ENCODE peak calls at places on chromosomes 12 and 14, in nine cellular contexts. One of them, this sample, is unnamed. For H3K9me2, the result is how much of the 10 kb centered on the place peaks cover.

GRCh38 chr12:21054334-21054733 is 76.7 kb upstream of the SLCO1B1 start:
- DNase-seq in GM23248: peak
- DNase-seq in GM23338: no peak
- DNase-seq in hepatocyte: no peak
- DNase-seq in PC-3: peak
- DNase-seq in HCT116: no peak
- DNase-seq in PC-9: no peak
- DNase-seq in MM.1S: no peak
- DNase-seq in OCI-LY7: no peak
- DNase-seq in this sample: no peak

GRCh38 chr14:54669759-54670630 is 103.1 kb downstream of the SAMD4A start:
- DNase-seq in HCT116: no peak
- DNase-seq in PC-9: no peak
- DNase-seq in hepatocyte: peak
- DNase-seq in GM23248: peak
- DNase-seq in GM23338: no peak
- DNase-seq in OCI-LY7: no peak
- DNase-seq in MM.1S: no peak
- DNase-seq in PC-3: peak
- DNase-seq in this sample: no peak

GRCh38 chr12:78671295-78671694 is 193.3 kb upstream of the SYT1 start:
- DNase-seq in PC-3: peak
- DNase-seq in PC-9: no peak
- DNase-seq in hepatocyte: peak
- DNase-seq in OCI-LY7: no peak
- DNase-seq in GM23248: peak
- DNase-seq in MM.1S: no peak
- DNase-seq in GM23338: no peak
- DNase-seq in HCT116: no peak
- DNase-seq in this sample: no peak

GRCh38 chr12:38691164-38691563 is 214.2 kb downstream of the CPNE8 start:
- DNase-seq in hepatocyte: no peak
- DNase-seq in PC-3: peak
- DNase-seq in MM.1S: no peak
- DNase-seq in GM23248: peak
- DNase-seq in GM23338: no peak
- DNase-seq in OCI-LY7: no peak
- DNase-seq in HCT116: no peak
- DNase-seq in PC-9: no peak
- DNase-seq in this sample: no peak

GRCh38 chr12:32502693-32503510 is 103.5 kb downstream of the FGD4 start:
- DNase-seq in GM23338: peak
- DNase-seq in OCI-LY7: no peak
- DNase-seq in PC-9: no peak
- DNase-seq in GM23248: peak
- DNase-seq in hepatocyte: peak
- DNase-seq in PC-3: no peak
- DNase-seq in MM.1S: no peak
- DNase-seq in HCT116: no peak
- DNase-seq in this sample: no peak

GRCh38 chr12:56032006-56032405 is 9.7 kb upstream of the RPS26 start:
- DNase-seq in PC-3: no peak
- DNase-seq in HCT116: no peak
- DNase-seq in GM23338: no peak
- DNase-seq in GM23248: no peak
- DNase-seq in MM.1S: no peak
- DNase-seq in PC-9: no peak
- DNase-seq in OCI-LY7: no peak
- DNase-seq in hepatocyte: no peak
- DNase-seq in this sample: no peak

GRCh38 chr14:105484069-105484996 is 2.4 kb upstream of the CRIP1 start:
- DNase-seq in hepatocyte: no peak
- DNase-seq in PC-9: no peak
- DNase-seq in HCT116: no peak
- DNase-seq in GM23338: no peak
- DNase-seq in PC-3: no peak
- DNase-seq in OCI-LY7: no peak
- DNase-seq in GM23248: peak
- DNase-seq in MM.1S: no peak
- DNase-seq in this sample: no peak

GRCh38 chr14:42224053-42224888 is 617.6 kb downstream of the LRFN5 start:
- DNase-seq in GM23338: peak
- DNase-seq in OCI-LY7: peak
- DNase-seq in HCT116: peak
- DNase-seq in MM.1S: no peak
- DNase-seq in GM23248: peak
- DNase-seq in PC-9: no peak
- DNase-seq in PC-3: peak
- DNase-seq in hepatocyte: peak
- DNase-seq in this sample: peak

GRCh38 chr14:98173291-98173690 is 1098.7 kb downstream of the BCL11B start:
- DNase-seq in hepatocyte: no peak
- DNase-seq in PC-3: no peak
- DNase-seq in OCI-LY7: no peak
- DNase-seq in PC-9: no peak
- DNase-seq in GM23338: no peak
- DNase-seq in MM.1S: peak
- DNase-seq in GM23248: no peak
- DNase-seq in HCT116: no peak
- DNase-seq in this sample: no peak

GRCh38 chr14:39488600-39488999 is 56.4 kb upstream of the FBXO33 start:
- DNase-seq in GM23248: peak
- DNase-seq in GM23338: peak
- DNase-seq in HCT116: no peak
- DNase-seq in PC-3: no peak
- DNase-seq in PC-9: no peak
- DNase-seq in MM.1S: no peak
- DNase-seq in hepatocyte: peak
- DNase-seq in OCI-LY7: no peak
- DNase-seq in this sample: no peak

GRCh38 chr12:124783087-124783486 is 80.6 kb downstream of the SCARB1 start:
- DNase-seq in OCI-LY7: no peak
- DNase-seq in GM23338: no peak
- DNase-seq in PC-3: no peak
- DNase-seq in MM.1S: no peak
- DNase-seq in GM23248: no peak
- DNase-seq in HCT116: no peak
- DNase-seq in hepatocyte: no peak
- DNase-seq in PC-9: no peak
- DNase-seq in this sample: no peak

GRCh38 chr12:58288191-58288590 is 346.8 kb downstream of the ATP23 start:
- DNase-seq in GM23248: no peak
- DNase-seq in HCT116: no peak
- DNase-seq in GM23338: no peak
- DNase-seq in PC-9: no peak
- DNase-seq in hepatocyte: no peak
- DNase-seq in MM.1S: no peak
- DNase-seq in PC-3: no peak
- DNase-seq in OCI-LY7: no peak
- DNase-seq in this sample: peak

GRCh38 chr12:74689071-74689655 is 151.5 kb downstream of the ATXN7L3B start:
- DNase-seq in PC-3: peak
- DNase-seq in MM.1S: peak
- DNase-seq in HCT116: peak
- DNase-seq in GM23248: peak
- DNase-seq in hepatocyte: peak
- DNase-seq in GM23338: peak
- DNase-seq in PC-9: peak
- DNase-seq in OCI-LY7: peak
- DNase-seq in this sample: peak

GRCh38 chr12:946656-947055 is 2.8 kb downstream of the RAD52 start:
- DNase-seq in MM.1S: no peak
- DNase-seq in hepatocyte: no peak
- DNase-seq in GM23338: no peak
- DNase-seq in GM23248: peak
- DNase-seq in PC-3: peak
- DNase-seq in PC-9: no peak
- DNase-seq in HCT116: no peak
- DNase-seq in OCI-LY7: no peak
- DNase-seq in this sample: no peak

GRCh38 chr12:12290206-12290605 is 23.4 kb upstream of the LRP6 start:
- DNase-seq in GM23338: no peak
- DNase-seq in PC-3: no peak
- DNase-seq in PC-9: no peak
- DNase-seq in HCT116: no peak
- DNase-seq in hepatocyte: no peak
- DNase-seq in GM23248: no peak
- DNase-seq in MM.1S: no peak
- DNase-seq in OCI-LY7: no peak
- DNase-seq in this sample: no peak
- H3K9me2 ChIP-seq in GM23338: under half
- H3K9me2 ChIP-seq in PC-3: under half
- H3K9me2 ChIP-seq in PC-9: under half
- H3K9me2 ChIP-seq in HCT116: under half
- H3K9me2 ChIP-seq in hepatocyte: under half
- H3K9me2 ChIP-seq in GM23248: under half
- H3K9me2 ChIP-seq in MM.1S: under half
- H3K9me2 ChIP-seq in OCI-LY7: under half
- H3K9me2 ChIP-seq in this sample: under half

DNA sequence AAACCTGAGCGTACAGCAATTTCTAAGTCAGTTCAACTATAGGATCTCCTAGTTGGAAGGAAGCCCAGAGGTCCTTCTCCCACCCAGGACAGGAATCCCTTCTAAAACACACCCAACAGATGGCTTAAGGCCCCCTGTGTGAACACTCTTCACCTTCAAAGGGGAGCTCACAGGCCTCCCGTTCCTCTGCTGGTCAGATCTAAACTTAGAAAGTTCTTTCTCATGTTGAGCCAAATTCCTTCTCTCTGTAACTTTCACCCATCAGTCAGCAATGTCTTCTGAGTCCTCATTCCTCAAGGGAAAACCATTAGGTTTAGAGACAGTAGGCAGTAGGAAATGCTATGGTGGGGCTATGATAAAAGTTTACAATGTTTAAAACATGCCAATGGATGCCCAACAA is 355.2 kb downstream of the PCNX1 start:
- DNase-seq in GM23338: no peak
- DNase-seq in OCI-LY7: no peak
- DNase-seq in PC-3: no peak
- DNase-seq in GM23248: peak
- DNase-seq in hepatocyte: no peak
- DNase-seq in HCT116: no peak
- DNase-seq in MM.1S: no peak
- DNase-seq in PC-9: no peak
- DNase-seq in this sample: no peak
- H3K9me2 ChIP-seq in GM23338: under half
- H3K9me2 ChIP-seq in OCI-LY7: under half
- H3K9me2 ChIP-seq in PC-3: under half
- H3K9me2 ChIP-seq in GM23248: under half
- H3K9me2 ChIP-seq in hepatocyte: under half
- H3K9me2 ChIP-seq in HCT116: under half
- H3K9me2 ChIP-seq in MM.1S: under half
- H3K9me2 ChIP-seq in PC-9: under half
- H3K9me2 ChIP-seq in this sample: under half

GRCh38 chr14:70534904-70535303 is at the start of gene ADAM20:
- DNase-seq in hepatocyte: no peak
- DNase-seq in HCT116: no peak
- DNase-seq in PC-9: no peak
- DNase-seq in OCI-LY7: no peak
- DNase-seq in GM23338: no peak
- DNase-seq in PC-3: no peak
- DNase-seq in GM23248: no peak
- DNase-seq in MM.1S: no peak
- DNase-seq in this sample: no peak

DNA sequence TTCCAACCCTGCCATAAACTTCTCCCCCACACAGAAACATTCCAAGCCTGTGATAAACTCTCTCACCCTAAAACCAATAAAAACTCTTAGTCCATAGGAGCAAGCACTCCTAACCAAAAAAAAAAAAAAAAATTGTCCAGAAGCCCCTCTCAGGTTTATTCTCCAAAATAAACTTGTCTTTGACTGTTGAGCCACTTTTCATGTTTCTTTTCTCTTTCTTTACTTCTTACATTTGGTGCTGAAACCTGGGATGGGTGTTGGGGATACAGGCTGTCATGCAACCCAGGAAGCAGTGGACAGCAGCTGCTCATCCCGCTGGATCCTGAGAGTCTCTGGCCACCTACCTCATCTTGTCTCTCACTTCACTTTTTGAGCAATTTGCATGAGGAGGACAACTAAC is 2.0 kb upstream of the ADAM20 start:
- DNase-seq in PC-9: no peak
- DNase-seq in GM23248: no peak
- DNase-seq in hepatocyte: no peak
- DNase-seq in GM23338: no peak
- DNase-seq in PC-3: no peak
- DNase-seq in OCI-LY7: no peak
- DNase-seq in MM.1S: no peak
- DNase-seq in HCT116: no peak
- DNase-seq in this sample: no peak
- H3K9me2 ChIP-seq in PC-9: under half
- H3K9me2 ChIP-seq in GM23248: under half
- H3K9me2 ChIP-seq in hepatocyte: under half
- H3K9me2 ChIP-seq in GM23338: under half
- H3K9me2 ChIP-seq in PC-3: under half
- H3K9me2 ChIP-seq in OCI-LY7: under half
- H3K9me2 ChIP-seq in MM.1S: under half
- H3K9me2 ChIP-seq in HCT116: under half
- H3K9me2 ChIP-seq in this sample: under half

DNA sequence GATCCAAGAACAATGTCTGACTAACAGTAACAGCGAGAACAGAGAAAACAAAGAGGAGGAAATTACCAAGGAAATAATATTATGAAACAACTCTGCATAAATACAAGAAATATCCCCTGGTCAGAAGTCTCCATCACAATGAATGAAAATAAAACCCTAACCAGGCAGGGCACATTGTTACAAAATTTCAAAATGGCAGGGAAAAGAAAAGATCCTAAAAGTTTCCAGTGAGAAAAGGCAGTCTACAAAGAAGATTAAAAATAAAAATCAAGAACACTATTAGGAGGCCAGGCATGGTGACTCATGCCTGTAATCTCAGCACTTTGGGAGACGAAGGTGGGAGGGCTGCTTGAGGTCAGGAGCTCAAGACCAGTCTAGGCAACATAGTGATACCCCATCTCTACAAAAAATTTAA is 47.9 kb downstream of the FERMT2 start:
- DNase-seq in PC-9: no peak
- DNase-seq in HCT116: no peak
- DNase-seq in GM23248: peak
- DNase-seq in PC-3: peak
- DNase-seq in MM.1S: no peak
- DNase-seq in OCI-LY7: no peak
- DNase-seq in GM23338: no peak
- DNase-seq in hepatocyte: no peak
- DNase-seq in this sample: no peak
- H3K9me2 ChIP-seq in PC-9: under half
- H3K9me2 ChIP-seq in HCT116: under half
- H3K9me2 ChIP-seq in GM23248: under half
- H3K9me2 ChIP-seq in PC-3: under half
- H3K9me2 ChIP-seq in MM.1S: under half
- H3K9me2 ChIP-seq in OCI-LY7: under half
- H3K9me2 ChIP-seq in GM23338: under half
- H3K9me2 ChIP-seq in hepatocyte: under half
- H3K9me2 ChIP-seq in this sample: under half

GRCh38 chr12:104485651-104486341 is 29.0 kb downstream of the CHST11 start:
- DNase-seq in hepatocyte: no peak
- DNase-seq in PC-9: no peak
- DNase-seq in PC-3: no peak
- DNase-seq in GM23338: no peak
- DNase-seq in OCI-LY7: peak
- DNase-seq in GM23248: peak
- DNase-seq in MM.1S: no peak
- DNase-seq in HCT116: no peak
- DNase-seq in this sample: no peak
- H3K9me2 ChIP-seq in hepatocyte: under half
- H3K9me2 ChIP-seq in PC-9: under half
- H3K9me2 ChIP-seq in PC-3: under half
- H3K9me2 ChIP-seq in GM23338: under half
- H3K9me2 ChIP-seq in OCI-LY7: under half
- H3K9me2 ChIP-seq in GM23248: under half
- H3K9me2 ChIP-seq in MM.1S: under half
- H3K9me2 ChIP-seq in HCT116: under half
- H3K9me2 ChIP-seq in this sample: under half

GRCh38 chr14:75553157-75553556 is 25.3 kb upstream of the FLVCR2 start:
- DNase-seq in GM23248: no peak
- DNase-seq in PC-3: no peak
- DNase-seq in PC-9: no peak
- DNase-seq in hepatocyte: no peak
- DNase-seq in GM23338: no peak
- DNase-seq in HCT116: no peak
- DNase-seq in OCI-LY7: no peak
- DNase-seq in MM.1S: no peak
- DNase-seq in this sample: no peak
- H3K9me2 ChIP-seq in GM23248: under half
- H3K9me2 ChIP-seq in PC-3: under half
- H3K9me2 ChIP-seq in PC-9: under half
- H3K9me2 ChIP-seq in hepatocyte: under half
- H3K9me2 ChIP-seq in GM23338: under half
- H3K9me2 ChIP-seq in HCT116: under half
- H3K9me2 ChIP-seq in OCI-LY7: under half
- H3K9me2 ChIP-seq in MM.1S: under half
- H3K9me2 ChIP-seq in this sample: under half